ENCODE peak calls at places on chromosomes 16 and 17, in eight cellular contexts. One of them, this sample, is unnamed.

GRCh38 chr16:77555781-77556180 is 120.9 kb upstream of the ADAMTS18 start:
- DNase-seq in AG04450: no peak
- DNase-seq in psoas muscle: no peak
- DNase-seq in upper lobe of right lung: no peak
- DNase-seq in CD4-positive, CD25-positive, alpha-beta regulatory T cell: no peak
- DNase-seq in gastrocnemius medialis: no peak
- DNase-seq in H1: no peak
- DNase-seq in Peyer's patch: no peak
- DNase-seq in this sample: no peak

GRCh38 chr16:71428385-71428784 is 13.5 kb downstream of the TLE7 start:
- DNase-seq in AG04450: no peak
- DNase-seq in psoas muscle: no peak
- DNase-seq in upper lobe of right lung: no peak
- DNase-seq in CD4-positive, CD25-positive, alpha-beta regulatory T cell: no peak
- DNase-seq in gastrocnemius medialis: no peak
- DNase-seq in H1: no peak
- DNase-seq in Peyer's patch: no peak
- DNase-seq in this sample: no peak

GRCh38 chr17:71085238-71086033 is 916.1 kb downstream of the KCNJ2 start:
- DNase-seq in AG04450: no peak
- DNase-seq in psoas muscle: no peak
- DNase-seq in upper lobe of right lung: no peak
- DNase-seq in CD4-positive, CD25-positive, alpha-beta regulatory T cell: no peak
- DNase-seq in gastrocnemius medialis: no peak
- DNase-seq in H1: no peak
- DNase-seq in Peyer's patch: no peak
- DNase-seq in this sample: no peak

GRCh38 chr16:2969545-2970521 is 685 bp downstream of the PAQR4 start:
- DNase-seq in AG04450: peak; percentile 7
- DNase-seq in psoas muscle: peak; percentile 84
- DNase-seq in upper lobe of right lung: peak; percentile 89
- DNase-seq in CD4-positive, CD25-positive, alpha-beta regulatory T cell: peak; percentile 48
- DNase-seq in gastrocnemius medialis: peak; percentile 52
- DNase-seq in H1: no peak
- DNase-seq in Peyer's patch: peak; percentile 76
- DNase-seq in this sample: peak; percentile 75

GRCh38 chr17:82120148-82120547 is 22.1 kb upstream of the FASN start:
- DNase-seq in AG04450: no peak
- DNase-seq in psoas muscle: no peak
- DNase-seq in upper lobe of right lung: no peak
- DNase-seq in CD4-positive, CD25-positive, alpha-beta regulatory T cell: no peak
- DNase-seq in gastrocnemius medialis: no peak
- DNase-seq in H1: no peak
- DNase-seq in Peyer's patch: no peak
- DNase-seq in this sample: no peak

GRCh38 chr17:42743595-42744282 is 1.1 kb downstream of the EZH1 start:
- DNase-seq in AG04450: no peak
- DNase-seq in psoas muscle: no peak
- DNase-seq in upper lobe of right lung: no peak
- DNase-seq in CD4-positive, CD25-positive, alpha-beta regulatory T cell: no peak
- DNase-seq in gastrocnemius medialis: no peak
- DNase-seq in H1: no peak
- DNase-seq in Peyer's patch: no peak
- DNase-seq in this sample: no peak

GRCh38 chr17:8292639-8293395 is 2.4 kb downstream of the SLC25A35 start:
- DNase-seq in AG04450: no peak
- DNase-seq in psoas muscle: no peak
- DNase-seq in upper lobe of right lung: no peak
- DNase-seq in CD4-positive, CD25-positive, alpha-beta regulatory T cell: no peak
- DNase-seq in gastrocnemius medialis: no peak
- DNase-seq in H1: no peak
- DNase-seq in Peyer's patch: no peak
- DNase-seq in this sample: no peak

GRCh38 chr16:12182202-12182601 is 205.7 kb downstream of the SNX29 start:
- DNase-seq in AG04450: no peak
- DNase-seq in psoas muscle: no peak
- DNase-seq in upper lobe of right lung: no peak
- DNase-seq in CD4-positive, CD25-positive, alpha-beta regulatory T cell: no peak
- DNase-seq in gastrocnemius medialis: no peak
- DNase-seq in H1: no peak
- DNase-seq in Peyer's patch: no peak
- DNase-seq in this sample: no peak

GRCh38 chr16:68072038-68072695 is 13.0 kb upstream of the NFATC3 start:
- DNase-seq in AG04450: no peak
- DNase-seq in psoas muscle: peak; percentile 95
- DNase-seq in upper lobe of right lung: no peak
- DNase-seq in CD4-positive, CD25-positive, alpha-beta regulatory T cell: no peak
- DNase-seq in gastrocnemius medialis: peak; percentile 96
- DNase-seq in H1: no peak
- DNase-seq in Peyer's patch: peak; percentile 83
- DNase-seq in this sample: no peak

GRCh38 chr17:30567231-30568116 is 90.3 kb downstream of the GOSR1 start:
- DNase-seq in AG04450: no peak
- DNase-seq in psoas muscle: no peak
- DNase-seq in upper lobe of right lung: peak; percentile 46
- DNase-seq in CD4-positive, CD25-positive, alpha-beta regulatory T cell: no peak
- DNase-seq in gastrocnemius medialis: no peak
- DNase-seq in H1: no peak
- DNase-seq in Peyer's patch: no peak
- DNase-seq in this sample: no peak

GRCh38 chr16:66081967-66082366 is 284.5 kb upstream of the CDH5 start:
- DNase-seq in AG04450: peak; percentile 60
- DNase-seq in psoas muscle: no peak
- DNase-seq in upper lobe of right lung: no peak
- DNase-seq in CD4-positive, CD25-positive, alpha-beta regulatory T cell: no peak
- DNase-seq in gastrocnemius medialis: no peak
- DNase-seq in H1: peak; percentile 65
- DNase-seq in Peyer's patch: no peak
- DNase-seq in this sample: no peak

GRCh38 chr17:76529224-76529642 is 8.3 kb downstream of the CYGB start:
- DNase-seq in AG04450: no peak
- DNase-seq in psoas muscle: peak; percentile 92
- DNase-seq in upper lobe of right lung: peak; percentile 86
- DNase-seq in CD4-positive, CD25-positive, alpha-beta regulatory T cell: no peak
- DNase-seq in gastrocnemius medialis: peak; percentile 83
- DNase-seq in H1: no peak
- DNase-seq in Peyer's patch: no peak
- DNase-seq in this sample: peak; percentile 91

GRCh38 chr17:72135546-72136325 is 14.9 kb downstream of the SOX9 start:
- DNase-seq in AG04450: no peak
- DNase-seq in psoas muscle: no peak
- DNase-seq in upper lobe of right lung: no peak
- DNase-seq in CD4-positive, CD25-positive, alpha-beta regulatory T cell: no peak
- DNase-seq in gastrocnemius medialis: no peak
- DNase-seq in H1: no peak
- DNase-seq in Peyer's patch: no peak
- DNase-seq in this sample: no peak

GRCh38 chr16:3123986-3124886 is 10.6 kb upstream of the ZNF213 start:
- DNase-seq in AG04450: peak; percentile 74
- DNase-seq in psoas muscle: peak; percentile 97
- DNase-seq in upper lobe of right lung: peak; percentile 98
- DNase-seq in CD4-positive, CD25-positive, alpha-beta regulatory T cell: peak; percentile 97
- DNase-seq in gastrocnemius medialis: peak; percentile 91
- DNase-seq in H1: peak; percentile 87
- DNase-seq in Peyer's patch: peak; percentile 98
- DNase-seq in this sample: peak; percentile 98

GRCh38 chr16:55036371-55036821 is 105.7 kb downstream of the IRX5 start:
- DNase-seq in AG04450: no peak
- DNase-seq in psoas muscle: no peak
- DNase-seq in upper lobe of right lung: no peak
- DNase-seq in CD4-positive, CD25-positive, alpha-beta regulatory T cell: no peak
- DNase-seq in gastrocnemius medialis: no peak
- DNase-seq in H1: no peak
- DNase-seq in Peyer's patch: no peak
- DNase-seq in this sample: no peak
- H3K27ac ChIP-seq in AG04450: no peak overlapping the region
- H3K27ac ChIP-seq in psoas muscle: no peak overlapping the region
- H3K27ac ChIP-seq in upper lobe of right lung: no peak overlapping the region
- H3K27ac ChIP-seq in CD4-positive, CD25-positive, alpha-beta regulatory T cell: no peak overlapping the region
- H3K27ac ChIP-seq in gastrocnemius medialis: no peak overlapping the region
- H3K27ac ChIP-seq in H1: no peak overlapping the region
- H3K27ac ChIP-seq in Peyer's patch: no peak overlapping the region
- H3K27ac ChIP-seq in this sample: no peak overlapping the region

GRCh38 chr17:40348136-40348504 is 16.4 kb downstream of the GJD3 start:
- DNase-seq in AG04450: no peak
- DNase-seq in psoas muscle: no peak
- DNase-seq in upper lobe of right lung: no peak
- DNase-seq in CD4-positive, CD25-positive, alpha-beta regulatory T cell: no peak
- DNase-seq in gastrocnemius medialis: no peak
- DNase-seq in H1: no peak
- DNase-seq in Peyer's patch: no peak
- DNase-seq in this sample: no peak

GRCh38 chr17:40349477-40350409 is 14.8 kb downstream of the GJD3 start:
- DNase-seq in AG04450: no peak
- DNase-seq in psoas muscle: peak; percentile 78
- DNase-seq in upper lobe of right lung: peak; percentile 74
- DNase-seq in CD4-positive, CD25-positive, alpha-beta regulatory T cell: no peak
- DNase-seq in gastrocnemius medialis: peak; percentile 85
- DNase-seq in H1: no peak
- DNase-seq in Peyer's patch: peak; percentile 53
- DNase-seq in this sample: no peak

GRCh38 chr17:40350410-40351184 is 13.9 kb downstream of the GJD3 start:
- DNase-seq in AG04450: no peak
- DNase-seq in psoas muscle: peak; percentile 39
- DNase-seq in upper lobe of right lung: no peak
- DNase-seq in CD4-positive, CD25-positive, alpha-beta regulatory T cell: no peak
- DNase-seq in gastrocnemius medialis: no peak
- DNase-seq in H1: no peak
- DNase-seq in Peyer's patch: peak; percentile 45
- DNase-seq in this sample: no peak

GRCh38 chr17:40347319-40348135 is 17.0 kb downstream of the GJD3 start:
- DNase-seq in AG04450: no peak
- DNase-seq in psoas muscle: no peak
- DNase-seq in upper lobe of right lung: no peak
- DNase-seq in CD4-positive, CD25-positive, alpha-beta regulatory T cell: no peak
- DNase-seq in gastrocnemius medialis: peak; percentile 30
- DNase-seq in H1: no peak
- DNase-seq in Peyer's patch: no peak
- DNase-seq in this sample: no peak

DNA sequence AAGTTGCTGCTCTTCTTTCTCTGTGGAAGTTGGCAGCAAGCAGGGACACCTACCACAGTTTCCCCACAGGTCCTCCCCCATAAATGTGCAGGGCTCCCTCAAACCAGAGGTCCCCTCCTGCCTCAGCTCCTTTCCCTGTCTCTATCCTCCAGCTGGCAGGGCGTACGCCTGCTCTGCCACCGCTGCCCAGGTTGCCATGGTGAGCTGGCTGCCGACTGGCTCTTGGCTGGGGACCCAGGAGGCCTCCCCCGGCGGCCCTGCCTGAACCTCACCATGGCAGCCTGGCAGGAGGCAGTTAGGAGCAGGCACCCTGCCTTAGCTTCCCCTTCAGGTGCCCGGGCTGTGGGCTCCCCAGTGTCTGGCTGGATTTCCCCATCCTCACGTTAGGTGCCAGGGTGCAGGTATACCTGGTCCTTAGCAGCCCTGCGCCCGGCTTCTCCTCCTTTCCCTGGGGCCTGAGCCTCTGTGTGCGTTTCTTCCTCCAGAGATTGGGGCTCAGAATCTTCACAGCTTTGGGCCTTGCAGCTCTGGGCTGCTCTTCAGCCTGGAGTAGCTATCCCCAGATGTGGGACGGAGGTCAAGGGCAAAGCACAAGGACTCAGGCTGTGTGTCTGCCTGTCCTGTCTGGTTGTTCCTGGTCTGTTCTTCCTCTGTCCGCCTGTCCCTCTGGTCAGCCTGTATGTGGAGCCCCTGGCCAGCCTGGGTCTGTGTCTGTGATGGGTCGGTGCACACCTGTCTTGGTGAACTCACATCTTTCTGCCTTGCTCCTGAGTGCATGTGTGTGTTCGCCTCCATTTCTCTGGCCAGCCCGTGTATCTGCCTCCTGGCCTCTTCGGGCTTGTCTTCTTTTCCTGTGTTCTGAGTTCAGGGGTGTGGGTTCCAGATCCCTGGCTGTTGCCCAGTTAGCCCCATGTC is 15.7 kb downstream of the GJD3 start:
- DNase-seq in AG04450: no peak
- DNase-seq in psoas muscle: peak; percentile 90
- DNase-seq in upper lobe of right lung: peak; percentile 82
- DNase-seq in CD4-positive, CD25-positive, alpha-beta regulatory T cell: no peak
- DNase-seq in gastrocnemius medialis: peak; percentile 82
- DNase-seq in H1: no peak
- DNase-seq in Peyer's patch: no peak
- DNase-seq in this sample: peak; percentile 82
- H3K4me3 ChIP-seq in AG04450: no peak overlapping the region
- H3K4me3 ChIP-seq in psoas muscle: peak overlapping the region; percentile 22
- H3K4me3 ChIP-seq in upper lobe of right lung: no peak overlapping the region
- H3K4me3 ChIP-seq in CD4-positive, CD25-positive, alpha-beta regulatory T cell: no peak overlapping the region
- H3K4me3 ChIP-seq in gastrocnemius medialis: no peak overlapping the region
- H3K4me3 ChIP-seq in H1: no peak overlapping the region
- H3K4me3 ChIP-seq in Peyer's patch: no peak overlapping the region
- H3K4me3 ChIP-seq in this sample: no peak overlapping the region

GRCh38 chr16:56848955-56849689 is 15.9 kb upstream of the SLC12A3 start:
- DNase-seq in AG04450: no peak
- DNase-seq in psoas muscle: no peak
- DNase-seq in upper lobe of right lung: peak; percentile 49
- DNase-seq in CD4-positive, CD25-positive, alpha-beta regulatory T cell: no peak
- DNase-seq in gastrocnemius medialis: no peak
- DNase-seq in H1: no peak
- DNase-seq in Peyer's patch: peak; percentile 20
- DNase-seq in this sample: peak; percentile 55
- H3K27ac ChIP-seq in AG04450: peak overlapping the region; percentile 78
- H3K27ac ChIP-seq in psoas muscle: no peak overlapping the region
- H3K27ac ChIP-seq in upper lobe of right lung: peak overlapping the region; percentile 76
- H3K27ac ChIP-seq in CD4-positive, CD25-positive, alpha-beta regulatory T cell: no peak overlapping the region
- H3K27ac ChIP-seq in gastrocnemius medialis: no peak overlapping the region
- H3K27ac ChIP-seq in H1: no peak overlapping the region
- H3K27ac ChIP-seq in Peyer's patch: no peak overlapping the region
- H3K27ac ChIP-seq in this sample: no peak overlapping the region

GRCh38 chr17:18318122-18318521 is 3.0 kb downstream of the SMCR8 start:
- DNase-seq in AG04450: no peak
- DNase-seq in psoas muscle: no peak
- DNase-seq in upper lobe of right lung: no peak
- DNase-seq in CD4-positive, CD25-positive, alpha-beta regulatory T cell: no peak
- DNase-seq in gastrocnemius medialis: no peak
- DNase-seq in H1: no peak
- DNase-seq in Peyer's patch: no peak
- DNase-seq in this sample: no peak
- H3K4me3 ChIP-seq in AG04450: peak overlapping the region; percentile 15
- H3K4me3 ChIP-seq in psoas muscle: peak overlapping the region; percentile 18
- H3K4me3 ChIP-seq in upper lobe of right lung: peak overlapping the region; percentile 17
- H3K4me3 ChIP-seq in CD4-positive, CD25-positive, alpha-beta regulatory T cell: no peak overlapping the region
- H3K4me3 ChIP-seq in gastrocnemius medialis: no peak overlapping the region
- H3K4me3 ChIP-seq in H1: no peak overlapping the region
- H3K4me3 ChIP-seq in Peyer's patch: no peak overlapping the region
- H3K4me3 ChIP-seq in this sample: no peak overlapping the region